ENCODE peak calls at places on chromosomes 7 and 10, in four cellular contexts. H, Z, L and K are unnamed samples.

GRCh38 chr7:29642494-29643155 is 79.0 kb downstream of the PRR15 start:
- DNase-seq in H (no peak), Z (no peak), L (no peak), K (no peak)

GRCh38 chr7:27784399-27785053 is 44.6 kb downstream of the TAX1BP1 start:
- DNase-seq in H (peak), Z (no peak), L (no peak), K (no peak)

GRCh38 chr10:22932626-22933370 is 4.9 kb downstream of the ARMC3 start:
- DNase-seq in H (no peak), Z (no peak), L (no peak), K (no peak)

GRCh38 chr7:33191326-33191725 is 62.0 kb downstream of the BBS9 start:
- DNase-seq in H (peak), Z (no peak), L (no peak), K (no peak)

GRCh38 chr7:135204876-135205275 is 6.5 kb downstream of the WDR91 start:
- DNase-seq in H (no peak), Z (no peak), L (no peak), K (no peak)

GRCh38 chr7:129828989-129829676 is 123.6 kb downstream of the UBE2H start:
- DNase-seq in H (no peak), Z (no peak), L (no peak), K (no peak)

GRCh38 chr7:103343758-103344452 is 662 bp downstream of the DNAJC2 start:
- DNase-seq in H (peak), Z (no peak), L (peak), K (no peak)

GRCh38 chr7:3197567-3198212 is 103.4 kb upstream of the SDK1 start:
- DNase-seq in H (no peak), Z (no peak), L (no peak), K (no peak)

GRCh38 chr10:48948631-48949030 is 9.0 kb upstream of the LRRC18 start:
- DNase-seq in H (no peak), Z (no peak), L (no peak), K (no peak)

GRCh38 chr7:129225206-129225930 is 538 bp downstream of the AHCYL2 start:
- DNase-seq in H (peak), Z (peak), L (peak), K (peak)

GRCh38 chr10:71837085-71837827 is 13.8 kb downstream of the PSAP start:
- DNase-seq in H (no peak), Z (no peak), L (no peak), K (no peak)

GRCh38 chr7:96067321-96067720 is 254.6 kb downstream of the SLC25A13 start:
- DNase-seq in H (no peak), Z (no peak), L (no peak), K (no peak)

GRCh38 chr7:64314493-64315020 is 796 bp downstream of the ZNF736 start:
- DNase-seq in H (no peak), Z (no peak), L (no peak), K (no peak)

GRCh38 chr10:6409982-6410694 is 169.9 kb downstream of the PRKCQ start:
- DNase-seq in H (no peak), Z (no peak), L (no peak), K (no peak)

GRCh38 chr7:5586279-5586962 is 162.8 kb upstream of the TNRC18 start:
- DNase-seq in H (no peak), Z (no peak), L (no peak), K (no peak)

GRCh38 chr7:103373866-103374643 is 26.6 kb downstream of the PSMC2 start:
- DNase-seq in H (no peak), Z (no peak), L (no peak), K (peak)

GRCh38 chr10:21516270-21517131 is 9.0 kb downstream of the SKIDA1 start:
- DNase-seq in H (no peak), Z (peak), L (peak), K (peak)

GRCh38 chr7:26167293-26167934 is 15.4 kb downstream of the NFE2L3 start:
- DNase-seq in H (peak), Z (no peak), L (no peak), K (no peak)

GRCh38 chr7:26166681-26167266 is 14.8 kb downstream of the NFE2L3 start:
- DNase-seq in H (no peak), Z (no peak), L (no peak), K (no peak)

GRCh38 chr7:26169271-26169670 is 17.3 kb downstream of the NFE2L3 start:
- DNase-seq in H (no peak), Z (no peak), L (no peak), K (no peak)

GRCh38 chr7:26170663-26171062 is 18.7 kb downstream of the NFE2L3 start:
- DNase-seq in H (no peak), Z (no peak), L (no peak), K (no peak)

DNA sequence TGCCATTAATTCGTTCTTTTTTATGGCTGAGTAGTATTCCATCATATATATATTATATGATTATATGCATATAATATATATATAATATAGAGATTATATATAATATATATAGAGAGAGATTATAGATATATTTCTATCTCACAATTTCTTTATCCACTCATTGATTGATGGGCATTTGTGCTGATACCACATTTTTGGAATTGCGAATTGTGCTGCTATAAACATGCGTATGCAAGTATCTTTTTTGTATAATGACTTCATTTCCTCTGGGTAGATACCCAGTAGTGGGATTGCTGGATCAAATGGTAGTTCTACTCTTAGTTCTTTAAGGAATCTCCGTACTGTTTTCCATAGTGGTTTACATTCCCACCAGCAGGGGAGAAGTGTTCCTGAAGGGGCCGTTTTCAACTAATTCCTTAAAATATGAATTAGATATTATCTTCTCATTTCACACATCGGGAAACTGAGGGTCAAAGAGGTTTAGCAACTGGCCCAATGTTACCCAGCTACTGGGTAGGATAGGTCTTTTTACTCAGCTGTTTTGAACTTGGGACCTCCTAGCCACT is 16.5 kb downstream of the NFE2L3 start:
- DNase-seq in H (no peak), Z (no peak), L (no peak), K (no peak)
- TF ChIP-seq CTCF in H (no peak), Z (no peak), L (no peak), K (peak)

GRCh38 chr10:124735491-124736286 is 8.5 kb downstream of the FAM53B start:
- DNase-seq in H (no peak), Z (no peak), L (no peak), K (no peak)

GRCh38 chr10:124737708-124738107 is 6.5 kb downstream of the FAM53B start:
- DNase-seq in H (no peak), Z (no peak), L (no peak), K (no peak)

GRCh38 chr10:124738441-124738840 is 5.7 kb downstream of the FAM53B start:
- DNase-seq in H (no peak), Z (no peak), L (no peak), K (no peak)

GRCh38 chr10:124737221-124737620 is 7.0 kb downstream of the FAM53B start:
- DNase-seq in H (no peak), Z (no peak), L (no peak), K (no peak)

DNA sequence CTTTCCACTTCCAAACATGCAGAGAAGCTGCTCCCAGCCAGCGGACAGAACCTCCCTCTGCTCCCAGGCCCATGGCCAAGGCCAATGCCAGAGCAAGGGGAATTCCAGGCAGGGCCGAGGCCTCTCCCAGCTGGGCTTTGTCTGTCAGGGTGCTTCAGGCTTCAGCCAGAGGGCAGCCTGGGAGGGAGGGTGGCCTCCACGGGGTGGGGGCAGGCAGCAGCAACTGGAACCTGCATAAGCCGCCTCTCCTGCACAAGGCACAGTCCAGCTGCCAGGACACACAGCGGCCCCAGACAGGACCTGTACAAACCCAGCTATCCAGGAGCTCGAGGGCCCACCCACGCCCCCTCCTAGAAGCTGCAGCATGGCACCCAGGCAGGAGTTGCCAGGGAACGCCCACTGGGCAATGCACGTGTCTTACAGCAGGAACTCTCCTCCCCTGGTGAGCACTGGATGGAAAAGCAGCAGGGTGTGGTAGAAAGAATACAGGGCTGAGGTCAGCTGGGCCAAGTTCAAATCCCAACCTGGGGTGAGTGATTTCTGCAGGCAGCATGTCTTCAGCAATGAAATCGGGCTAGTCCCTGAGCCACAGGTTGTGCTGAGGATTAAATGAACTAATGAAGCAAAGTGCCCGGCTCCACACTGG is 7.6 kb downstream of the FAM53B start:
- DNase-seq in H (no peak), Z (peak), L (peak), K (no peak)
- TF ChIP-seq CTCF in H (no peak), Z (no peak), L (no peak), K (no peak)

GRCh38 chr10:24668247-24668646 is 55.4 kb downstream of the ARHGAP21 start:
- DNase-seq in H (no peak), Z (no peak), L (no peak), K (no peak)
- TF ChIP-seq CTCF in H (no peak), Z (no peak), L (no peak), K (no peak)

DNA sequence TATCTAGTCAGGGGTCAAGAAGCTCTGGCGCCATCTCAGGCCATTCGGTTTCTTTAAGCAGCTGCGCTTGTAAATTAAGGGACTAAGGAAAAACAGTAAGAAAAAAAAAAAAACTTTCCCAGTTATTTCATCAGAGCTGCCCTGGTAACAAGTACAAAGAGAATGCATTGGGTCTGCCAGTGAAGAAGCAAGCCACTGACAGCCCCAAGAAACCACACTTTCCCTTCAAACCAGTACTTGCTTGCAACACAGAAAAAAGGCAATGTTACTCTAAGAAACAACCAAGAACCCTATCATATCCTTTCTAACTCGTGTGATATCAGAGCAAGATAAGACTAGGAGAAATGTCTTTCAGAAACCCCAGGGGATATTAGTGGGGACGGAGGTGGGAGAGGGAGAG is 40.6 kb upstream of the AOAH start:
- DNase-seq in H (no peak), Z (no peak), L (no peak), K (no peak)
- TF ChIP-seq CTCF in H (no peak), Z (no peak), L (no peak), K (no peak)